ENCODE peak calls at places on chromosomes 3 and 15, in six cellular contexts. B, T, V, D, Y and K are unnamed samples.

GRCh38 chr15:81336568-81336967 is 12.6 kb upstream of the STARD5 start:
- DNase-seq in B (no peak), T (no peak), V (no peak), D (no peak), Y (no peak), K (no peak)

GRCh38 chr3:18441521-18441920 is 16.4 kb upstream of the SATB1 start:
- DNase-seq in B (no peak), T (no peak), V (no peak), D (no peak), Y (no peak), K (no peak)

GRCh38 chr15:93460717-93461116 is 371.7 kb upstream of the RGMA start:
- DNase-seq in B (no peak), T (no peak), V (no peak), D (no peak), Y (no peak), K (no peak)

GRCh38 chr15:75713338-75713895 is 769 bp upstream of the CSPG4 start:
- DNase-seq in B (no peak), T (peak; percentile 77), V (no peak), D (no peak), Y (no peak), K (no peak)

GRCh38 chr3:27681249-27681748 is 40.8 kb downstream of the EOMES start:
- DNase-seq in B (no peak), T (peak; percentile 54), V (peak; percentile 86), D (no peak), Y (no peak), K (peak; percentile 70)

GRCh38 chr15:49697121-49697520 is 76.3 kb downstream of the DTWD1 start:
- DNase-seq in B (no peak), T (no peak), V (no peak), D (no peak), Y (no peak), K (no peak)

GRCh38 chr3:99846472-99846871 is 28.8 kb downstream of the CMSS1 start:
- DNase-seq in B (no peak), T (no peak), V (peak; percentile 63), D (no peak), Y (no peak), K (no peak)

GRCh38 chr3:46693038-46693896 is at the start of gene ALS2CL:
- DNase-seq in B (peak; percentile 52), T (peak; percentile 99), V (no peak), D (no peak), Y (peak; percentile 81), K (no peak)

GRCh38 chr15:57143511-57144078 is 225.2 kb downstream of the TCF12 start:
- DNase-seq in B (no peak), T (no peak), V (no peak), D (no peak), Y (no peak), K (no peak)

GRCh38 chr3:160114352-160114751 is 110.9 kb upstream of the C3orf80 start:
- DNase-seq in B (no peak), T (no peak), V (no peak), D (no peak), Y (no peak), K (no peak)

GRCh38 chr15:38130739-38131498 is 121.7 kb upstream of the SPRED1 start:
- DNase-seq in B (no peak), T (peak; percentile 22), V (peak; percentile 99), D (no peak), Y (peak; percentile 79), K (peak; percentile 94)

GRCh38 chr15:65071381-65071811 is 3.6 kb upstream of the RASL12 start:
- DNase-seq in B (no peak), T (no peak), V (no peak), D (no peak), Y (peak; percentile 44), K (no peak)

GRCh38 chr3:45715945-45716344 is 26.7 kb downstream of the SACM1L start:
- DNase-seq in B (no peak), T (no peak), V (peak; percentile 10), D (no peak), Y (no peak), K (no peak)